ENCODE peak calls at places on chromosomes 13 and 19, in ten cellular contexts. R is EL; I is GM23338; J is CD4-positive, alpha-beta T cell; H is activated T-cell treated with anti-CD3 and anti-CD28 coated beads for 1 hour; A is aorta; Z is M059J; Q is NCI-H2029; M is left ventricle myocardium inferior; K is NCI-H748 treated with DMSO at 0.1 percent for 48 hours. B is an unnamed sample.

GRCh38 chr13:50123862-50124535 is 108.8 kb downstream of the KCNRG start:
- DNase-seq in R (peak), I (peak), J (peak), H (peak), A (peak), Z (peak), Q (peak), M (no peak), K (peak), B (peak)

GRCh38 chr19:7492142-7493055 is 3.6 kb upstream of the PEX11G start:
- DNase-seq in R (no peak), I (no peak), J (no peak), H (no peak), A (no peak), Z (peak), Q (no peak), M (no peak), K (no peak), B (no peak)

GRCh38 chr13:30421093-30422055 is 919 bp upstream of the UBE2L5 start:
- DNase-seq in R (peak), I (peak), J (no peak), H (peak), A (peak), Z (peak), Q (peak), M (peak), K (peak), B (peak)

GRCh38 chr13:49731766-49732165 is 40.5 kb upstream of the EBPL start:
- DNase-seq in R (peak), I (no peak), J (no peak), H (no peak), A (no peak), Z (peak), Q (no peak), M (no peak), K (no peak), B (no peak)

GRCh38 chr13:40406405-40407138 is 259.9 kb downstream of the FOXO1 start:
- DNase-seq in R (peak), I (no peak), J (no peak), H (no peak), A (no peak), Z (peak), Q (no peak), M (no peak), K (no peak), B (no peak)

GRCh38 chr19:55353803-55354697 is 469 bp downstream of the COX6B2 start:
- DNase-seq in R (peak), I (peak), J (peak), H (peak), A (peak), Z (peak), Q (peak), M (peak), K (peak), B (peak)

GRCh38 chr13:57424379-57424778 is 207.2 kb upstream of the PCDH17 start:
- DNase-seq in R (no peak), I (no peak), J (no peak), H (no peak), A (no peak), Z (no peak), Q (no peak), M (no peak), K (no peak), B (no peak)

GRCh38 chr13:35826626-35827254 is 304.4 kb downstream of the DCLK1 start:
- DNase-seq in R (no peak), I (peak), J (no peak), H (no peak), A (no peak), Z (no peak), Q (no peak), M (no peak), K (no peak), B (no peak)

GRCh38 chr13:101127741-101128353 is 288.5 kb downstream of the NALCN start:
- DNase-seq in R (peak), I (peak), J (no peak), H (no peak), A (no peak), Z (peak), Q (peak), M (no peak), K (peak), B (no peak)

GRCh38 chr13:49206641-49207040 is 13.5 kb upstream of the MLNR start:
- DNase-seq in R (no peak), I (no peak), J (no peak), H (no peak), A (no peak), Z (no peak), Q (no peak), M (no peak), K (no peak), B (no peak)

GRCh38 chr19:46916971-46917370 is 56.2 kb downstream of the ARHGAP35 start:
- DNase-seq in R (no peak), I (no peak), J (no peak), H (no peak), A (no peak), Z (no peak), Q (no peak), M (no peak), K (no peak), B (no peak)

GRCh38 chr19:28416245-28416644 is 796.7 kb downstream of the UQCRFS1 start:
- DNase-seq in R (no peak), I (no peak), J (no peak), H (no peak), A (no peak), Z (no peak), Q (no peak), M (no peak), K (no peak), B (no peak)

GRCh38 chr19:45492627-45493470 is 4.0 kb downstream of the RTN2 start:
- DNase-seq in R (peak), I (peak), J (no peak), H (no peak), A (no peak), Z (no peak), Q (no peak), M (peak), K (no peak), B (no peak)

GRCh38 chr19:24127601-24128000 is 40.6 kb downstream of the ZNF254 start:
- DNase-seq in R (no peak), I (no peak), J (no peak), H (no peak), A (no peak), Z (no peak), Q (no peak), M (no peak), K (no peak), B (no peak)

GRCh38 chr13:74219571-74219970 is 85.4 kb upstream of the KLF12 start:
- DNase-seq in R (peak), I (no peak), J (no peak), H (no peak), A (no peak), Z (no peak), Q (no peak), M (no peak), K (no peak), B (no peak)

GRCh38 chr13:27599845-27600553 is 20.3 kb downstream of the LNX2 start:
- DNase-seq in R (peak), I (peak), J (no peak), H (no peak), A (no peak), Z (peak), Q (no peak), M (no peak), K (no peak), B (no peak)

GRCh38 chr13:86563308-86563707 is 764.1 kb upstream of the SLITRK6 start:
- DNase-seq in R (no peak), I (no peak), J (no peak), H (no peak), A (no peak), Z (peak), Q (no peak), M (no peak), K (no peak), B (no peak)

GRCh38 chr13:32125746-32126145 is 94.2 kb downstream of the FRY start:
- DNase-seq in R (peak), I (no peak), J (no peak), H (no peak), A (no peak), Z (peak), Q (no peak), M (no peak), K (no peak), B (no peak)

GRCh38 chr13:23050126-23050525 is 130.7 kb upstream of the SGCG start:
- DNase-seq in R (no peak), I (no peak), J (no peak), H (no peak), A (no peak), Z (no peak), Q (no peak), M (no peak), K (no peak), B (no peak)

GRCh38 chr13:98459721-98460370 is 117.1 kb downstream of the STK24 start:
- DNase-seq in R (no peak), I (no peak), J (no peak), H (no peak), A (peak), Z (no peak), Q (no peak), M (no peak), K (no peak), B (no peak)

GRCh38 chr13:111969551-111970135 is 97.3 kb upstream of the SOX1 start:
- DNase-seq in R (no peak), I (no peak), J (no peak), H (no peak), A (peak), Z (no peak), Q (peak), M (no peak), K (no peak), B (no peak)

GRCh38 chr13:113726961-113727411 is 32.0 kb upstream of the TMEM255B start:
- DNase-seq in R (peak), I (no peak), J (no peak), H (no peak), A (peak), Z (peak), Q (no peak), M (no peak), K (no peak), B (no peak)

GRCh38 chr13:40170982-40171381 is 495.5 kb downstream of the FOXO1 start:
- DNase-seq in R (no peak), I (no peak), J (no peak), H (no peak), A (no peak), Z (peak), Q (no peak), M (no peak), K (no peak), B (no peak)

B was measured in cardiac septum.